ENCODE peak calls at places on chromosomes 12 and 14, in ten cellular contexts. One of them, this sample, is unnamed.

GRCh38 chr12:11795910-11796459 is 146.5 kb downstream of the ETV6 start:
- DNase-seq in progenitor cell of endocrine pancreas: no peak
- DNase-seq in tibial artery: no peak
- DNase-seq in AG10803: peak
- DNase-seq in fibroblast of lung: no peak
- DNase-seq in fibroblast of pulmonary artery: peak
- DNase-seq in bronchial epithelial cell: peak
- DNase-seq in heart left ventricle: no peak
- DNase-seq in psoas muscle: no peak
- DNase-seq in mammary epithelial cell: peak
- DNase-seq in this sample: peak

GRCh38 chr14:75811862-75812505 is 150.9 kb downstream of the TTLL5 start:
- DNase-seq in AG10803: peak
- DNase-seq in bronchial epithelial cell: no peak
- DNase-seq in heart left ventricle: no peak
- DNase-seq in fibroblast of pulmonary artery: no peak
- DNase-seq in tibial artery: no peak
- DNase-seq in mammary epithelial cell: no peak
- DNase-seq in psoas muscle: no peak
- DNase-seq in progenitor cell of endocrine pancreas: no peak
- DNase-seq in fibroblast of lung: no peak
- DNase-seq in this sample: peak

GRCh38 chr14:70886421-70887206 is 20.6 kb upstream of the PCNX1 start:
- DNase-seq in AG10803: no peak
- DNase-seq in fibroblast of lung: no peak
- DNase-seq in heart left ventricle: no peak
- DNase-seq in fibroblast of pulmonary artery: no peak
- DNase-seq in tibial artery: no peak
- DNase-seq in bronchial epithelial cell: no peak
- DNase-seq in progenitor cell of endocrine pancreas: no peak
- DNase-seq in psoas muscle: no peak
- DNase-seq in mammary epithelial cell: no peak
- DNase-seq in this sample: no peak

GRCh38 chr12:30000401-30000800 is 216.7 kb upstream of the TMTC1 start:
- DNase-seq in tibial artery: no peak
- DNase-seq in heart left ventricle: no peak
- DNase-seq in psoas muscle: no peak
- DNase-seq in mammary epithelial cell: no peak
- DNase-seq in fibroblast of lung: peak
- DNase-seq in progenitor cell of endocrine pancreas: no peak
- DNase-seq in bronchial epithelial cell: no peak
- DNase-seq in AG10803: no peak
- DNase-seq in fibroblast of pulmonary artery: peak
- DNase-seq in this sample: peak

GRCh38 chr14:78982551-78982950 is 812.4 kb downstream of the NRXN3 start:
- DNase-seq in progenitor cell of endocrine pancreas: no peak
- DNase-seq in fibroblast of pulmonary artery: peak
- DNase-seq in bronchial epithelial cell: no peak
- DNase-seq in mammary epithelial cell: no peak
- DNase-seq in tibial artery: no peak
- DNase-seq in psoas muscle: no peak
- DNase-seq in heart left ventricle: no peak
- DNase-seq in AG10803: peak
- DNase-seq in fibroblast of lung: peak
- DNase-seq in this sample: peak

GRCh38 chr12:65996146-65996545 is 134.4 kb downstream of the LLPH start:
- DNase-seq in AG10803: no peak
- DNase-seq in mammary epithelial cell: peak
- DNase-seq in progenitor cell of endocrine pancreas: no peak
- DNase-seq in fibroblast of pulmonary artery: no peak
- DNase-seq in fibroblast of lung: no peak
- DNase-seq in tibial artery: no peak
- DNase-seq in bronchial epithelial cell: peak
- DNase-seq in heart left ventricle: no peak
- DNase-seq in psoas muscle: no peak
- DNase-seq in this sample: no peak

GRCh38 chr12:93865751-93866150 is 188.6 kb downstream of the CRADD start:
- DNase-seq in psoas muscle: no peak
- DNase-seq in fibroblast of lung: no peak
- DNase-seq in heart left ventricle: no peak
- DNase-seq in mammary epithelial cell: no peak
- DNase-seq in tibial artery: no peak
- DNase-seq in AG10803: no peak
- DNase-seq in bronchial epithelial cell: no peak
- DNase-seq in progenitor cell of endocrine pancreas: no peak
- DNase-seq in fibroblast of pulmonary artery: no peak
- DNase-seq in this sample: no peak

GRCh38 chr14:29339491-29339890 is 572.9 kb downstream of the FOXG1 start:
- DNase-seq in progenitor cell of endocrine pancreas: no peak
- DNase-seq in heart left ventricle: no peak
- DNase-seq in fibroblast of lung: no peak
- DNase-seq in bronchial epithelial cell: peak
- DNase-seq in tibial artery: no peak
- DNase-seq in psoas muscle: no peak
- DNase-seq in mammary epithelial cell: no peak
- DNase-seq in fibroblast of pulmonary artery: peak
- DNase-seq in AG10803: no peak
- DNase-seq in this sample: no peak

GRCh38 chr12:50986961-50987737 is 34.8 kb downstream of the HIGD1C start:
- DNase-seq in bronchial epithelial cell: peak
- DNase-seq in AG10803: peak
- DNase-seq in psoas muscle: no peak
- DNase-seq in tibial artery: peak
- DNase-seq in mammary epithelial cell: peak
- DNase-seq in fibroblast of pulmonary artery: peak
- DNase-seq in progenitor cell of endocrine pancreas: peak
- DNase-seq in heart left ventricle: peak
- DNase-seq in fibroblast of lung: peak
- DNase-seq in this sample: peak

GRCh38 chr12:57341275-57341990 is 89.4 kb downstream of the R3HDM2 start:
- DNase-seq in fibroblast of lung: no peak
- DNase-seq in progenitor cell of endocrine pancreas: no peak
- DNase-seq in mammary epithelial cell: peak
- DNase-seq in heart left ventricle: no peak
- DNase-seq in bronchial epithelial cell: peak
- DNase-seq in AG10803: peak
- DNase-seq in fibroblast of pulmonary artery: peak
- DNase-seq in tibial artery: no peak
- DNase-seq in psoas muscle: no peak
- DNase-seq in this sample: peak

GRCh38 chr12:13390381-13390856 is 193.9 kb downstream of the EMP1 start:
- DNase-seq in progenitor cell of endocrine pancreas: peak
- DNase-seq in bronchial epithelial cell: peak
- DNase-seq in AG10803: peak
- DNase-seq in fibroblast of lung: peak
- DNase-seq in heart left ventricle: peak
- DNase-seq in psoas muscle: peak
- DNase-seq in fibroblast of pulmonary artery: peak
- DNase-seq in tibial artery: peak
- DNase-seq in mammary epithelial cell: peak
- DNase-seq in this sample: peak

GRCh38 chr14:104341532-104342434 is 203.4 kb downstream of the KIF26A start:
- DNase-seq in bronchial epithelial cell: no peak
- DNase-seq in psoas muscle: no peak
- DNase-seq in mammary epithelial cell: no peak
- DNase-seq in fibroblast of pulmonary artery: peak
- DNase-seq in fibroblast of lung: no peak
- DNase-seq in tibial artery: no peak
- DNase-seq in progenitor cell of endocrine pancreas: peak
- DNase-seq in AG10803: peak
- DNase-seq in heart left ventricle: peak
- DNase-seq in this sample: peak

GRCh38 chr14:59439256-59440015 is 25.7 kb downstream of the GPR135 start:
- DNase-seq in bronchial epithelial cell: peak
- DNase-seq in mammary epithelial cell: no peak
- DNase-seq in heart left ventricle: no peak
- DNase-seq in fibroblast of lung: peak
- DNase-seq in fibroblast of pulmonary artery: peak
- DNase-seq in psoas muscle: no peak
- DNase-seq in AG10803: peak
- DNase-seq in progenitor cell of endocrine pancreas: no peak
- DNase-seq in tibial artery: no peak
- DNase-seq in this sample: peak

GRCh38 chr12:124720019-124720686 is 143.5 kb downstream of the SCARB1 start:
- DNase-seq in mammary epithelial cell: peak
- DNase-seq in tibial artery: no peak
- DNase-seq in AG10803: peak
- DNase-seq in bronchial epithelial cell: peak
- DNase-seq in fibroblast of pulmonary artery: peak
- DNase-seq in heart left ventricle: no peak
- DNase-seq in fibroblast of lung: peak
- DNase-seq in progenitor cell of endocrine pancreas: no peak
- DNase-seq in psoas muscle: no peak
- DNase-seq in this sample: peak

GRCh38 chr14:38828183-38828877 is 274.7 kb downstream of the SEC23A start:
- DNase-seq in progenitor cell of endocrine pancreas: no peak
- DNase-seq in tibial artery: no peak
- DNase-seq in bronchial epithelial cell: no peak
- DNase-seq in psoas muscle: no peak
- DNase-seq in heart left ventricle: no peak
- DNase-seq in mammary epithelial cell: no peak
- DNase-seq in fibroblast of pulmonary artery: no peak
- DNase-seq in AG10803: no peak
- DNase-seq in fibroblast of lung: no peak
- DNase-seq in this sample: no peak

GRCh38 chr14:31787377-31787776 is 226.2 kb downstream of the NUBPL start:
- DNase-seq in mammary epithelial cell: peak
- DNase-seq in AG10803: no peak
- DNase-seq in tibial artery: no peak
- DNase-seq in fibroblast of lung: peak
- DNase-seq in heart left ventricle: no peak
- DNase-seq in progenitor cell of endocrine pancreas: no peak
- DNase-seq in fibroblast of pulmonary artery: peak
- DNase-seq in bronchial epithelial cell: peak
- DNase-seq in psoas muscle: no peak
- DNase-seq in this sample: no peak
- TF ChIP-seq CTCF in mammary epithelial cell: peak
- TF ChIP-seq CTCF in AG10803: no peak
- TF ChIP-seq CTCF in tibial artery: no peak
- TF ChIP-seq CTCF in fibroblast of lung: peak
- TF ChIP-seq CTCF in heart left ventricle: no peak
- TF ChIP-seq CTCF in progenitor cell of endocrine pancreas: no peak
- TF ChIP-seq CTCF in fibroblast of pulmonary artery: peak
- TF ChIP-seq CTCF in bronchial epithelial cell: peak
- TF ChIP-seq CTCF in psoas muscle: peak
- TF ChIP-seq CTCF in this sample: no peak

DNA sequence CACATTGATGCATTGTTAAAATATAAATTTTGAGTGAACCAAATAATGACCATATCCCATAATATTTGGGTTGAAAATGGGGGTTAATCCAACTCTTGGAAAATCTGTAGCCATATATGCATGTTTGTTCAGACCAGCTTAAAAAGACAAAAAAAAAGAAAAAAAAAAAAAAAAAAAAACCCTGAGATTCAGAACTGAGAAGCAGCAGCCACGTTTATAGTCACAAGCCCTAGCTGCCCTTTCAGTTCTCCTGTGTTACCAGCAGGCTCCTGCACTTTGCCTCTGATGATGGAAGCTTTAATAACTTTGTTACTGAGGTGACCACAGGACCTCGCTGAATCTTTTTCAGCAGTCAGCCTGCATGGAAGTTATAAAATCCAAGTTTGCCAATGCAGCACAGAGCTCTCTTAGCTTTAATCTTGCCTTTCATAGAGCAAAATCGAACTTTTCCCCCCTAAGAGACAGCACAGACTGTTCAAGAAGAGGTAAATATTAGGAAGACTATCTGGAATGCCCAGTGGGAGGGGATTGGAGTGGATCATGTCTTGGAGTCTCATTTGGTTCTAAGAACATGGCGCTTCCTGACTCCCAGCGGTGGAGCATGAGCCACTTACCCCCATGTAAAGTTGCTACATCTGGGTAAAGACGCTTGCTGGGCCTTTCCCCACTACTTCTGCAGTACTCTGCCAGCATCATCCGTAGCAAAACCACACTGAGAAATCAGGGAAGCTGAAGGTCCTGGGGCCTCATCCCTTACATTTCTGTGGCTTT is 20.6 kb downstream of the GNG2 start:
- DNase-seq in heart left ventricle: no peak
- DNase-seq in AG10803: peak
- DNase-seq in progenitor cell of endocrine pancreas: no peak
- DNase-seq in bronchial epithelial cell: no peak
- DNase-seq in fibroblast of lung: no peak
- DNase-seq in mammary epithelial cell: no peak
- DNase-seq in psoas muscle: no peak
- DNase-seq in tibial artery: no peak
- DNase-seq in fibroblast of pulmonary artery: peak
- DNase-seq in this sample: peak
- TF ChIP-seq CTCF in heart left ventricle: no peak
- TF ChIP-seq CTCF in AG10803: peak
- TF ChIP-seq CTCF in progenitor cell of endocrine pancreas: no peak
- TF ChIP-seq CTCF in bronchial epithelial cell: no peak
- TF ChIP-seq CTCF in fibroblast of lung: no peak
- TF ChIP-seq CTCF in mammary epithelial cell: no peak
- TF ChIP-seq CTCF in psoas muscle: no peak
- TF ChIP-seq CTCF in tibial artery: no peak
- TF ChIP-seq CTCF in fibroblast of pulmonary artery: no peak
- TF ChIP-seq CTCF in this sample: no peak

GRCh38 chr12:14454098-14454907 is 88.8 kb downstream of the ATF7IP start:
- DNase-seq in psoas muscle: no peak
- DNase-seq in mammary epithelial cell: peak
- DNase-seq in heart left ventricle: no peak
- DNase-seq in AG10803: peak
- DNase-seq in fibroblast of lung: peak
- DNase-seq in tibial artery: no peak
- DNase-seq in fibroblast of pulmonary artery: peak
- DNase-seq in bronchial epithelial cell: peak
- DNase-seq in progenitor cell of endocrine pancreas: peak
- DNase-seq in this sample: peak
- TF ChIP-seq CTCF in psoas muscle: no peak
- TF ChIP-seq CTCF in mammary epithelial cell: peak
- TF ChIP-seq CTCF in heart left ventricle: peak
- TF ChIP-seq CTCF in AG10803: peak
- TF ChIP-seq CTCF in fibroblast of lung: peak
- TF ChIP-seq CTCF in tibial artery: no peak
- TF ChIP-seq CTCF in fibroblast of pulmonary artery: peak
- TF ChIP-seq CTCF in bronchial epithelial cell: peak
- TF ChIP-seq CTCF in progenitor cell of endocrine pancreas: peak
- TF ChIP-seq CTCF in this sample: peak

DNA sequence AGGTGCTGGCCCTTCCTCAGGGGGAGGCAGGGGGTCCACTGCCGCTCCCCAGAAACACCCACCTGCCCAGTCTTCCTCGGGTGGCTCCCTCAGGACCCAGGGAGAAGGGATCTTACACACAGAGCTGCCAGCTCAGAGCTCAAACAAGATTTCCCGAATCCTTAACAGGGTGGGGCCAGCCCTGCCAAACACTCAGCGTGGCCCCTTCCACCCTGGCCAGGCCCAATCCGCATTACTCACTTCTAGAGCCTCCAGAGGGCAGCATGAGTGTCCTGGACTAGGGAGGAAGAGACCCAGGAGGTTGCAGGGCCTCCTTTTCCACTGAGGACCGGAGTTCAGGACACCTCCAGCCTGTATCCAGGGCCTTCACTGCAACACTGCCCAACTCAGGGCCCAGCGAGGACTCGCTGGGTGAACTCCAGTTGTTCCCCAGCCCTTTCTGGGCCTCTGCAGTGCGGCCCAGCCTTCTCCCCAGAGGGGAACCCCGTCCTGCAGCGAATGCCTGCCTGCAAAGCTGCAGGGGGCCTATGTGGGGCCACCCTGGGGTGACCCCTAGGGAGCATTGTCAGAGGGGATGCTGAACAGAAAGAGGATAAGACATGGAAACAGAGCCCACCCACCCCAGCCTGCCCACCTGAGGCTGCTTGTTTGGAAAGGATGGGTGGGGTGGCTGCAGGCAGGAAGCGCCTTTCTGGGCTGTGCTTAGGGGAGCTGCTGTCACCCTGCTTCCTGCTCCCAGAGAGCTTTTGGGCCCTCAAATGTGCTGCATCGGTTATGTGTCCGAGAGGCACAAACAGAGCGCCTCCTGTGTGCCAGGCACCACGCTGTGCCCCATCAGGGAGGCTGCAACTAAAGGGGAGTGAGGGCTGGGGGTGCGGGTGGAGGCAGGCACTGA is 43.8 kb downstream of the CCNK start:
- DNase-seq in heart left ventricle: no peak
- DNase-seq in mammary epithelial cell: no peak
- DNase-seq in progenitor cell of endocrine pancreas: no peak
- DNase-seq in fibroblast of pulmonary artery: peak
- DNase-seq in fibroblast of lung: peak
- DNase-seq in tibial artery: no peak
- DNase-seq in AG10803: peak
- DNase-seq in bronchial epithelial cell: peak
- DNase-seq in psoas muscle: peak
- DNase-seq in this sample: peak
- TF ChIP-seq CTCF in heart left ventricle: no peak
- TF ChIP-seq CTCF in mammary epithelial cell: no peak
- TF ChIP-seq CTCF in progenitor cell of endocrine pancreas: peak
- TF ChIP-seq CTCF in fibroblast of pulmonary artery: peak
- TF ChIP-seq CTCF in fibroblast of lung: peak
- TF ChIP-seq CTCF in tibial artery: no peak
- TF ChIP-seq CTCF in AG10803: peak
- TF ChIP-seq CTCF in bronchial epithelial cell: peak
- TF ChIP-seq CTCF in psoas muscle: no peak
- TF ChIP-seq CTCF in this sample: peak